ENCODE peak calls at places on chromosome 21, in nine cellular contexts. E is CD8-positive, alpha-beta T cell; Y is GM10248; D is A673; J is choroid plexus epithelial cell; Q is neural progenitor cell; R is foreskin fibroblast; H is ovary; F is mammary epithelial cell. K is an unnamed sample.

GRCh38 chr21:16554522-16554921 is 824.7 kb downstream of the USP25 start:
- DNase-seq in Y (no peak), F (no peak), J (no peak), Q (no peak), H (no peak), E (no peak), D (no peak), R (no peak), K (no peak)

GRCh38 chr21:26842976-26843911 is 2.0 kb downstream of the ADAMTS1 start:
- DNase-seq in E (no peak), Q (peak), H (peak), F (peak), J (peak), D (peak), Y (no peak), R (peak), K (peak)

GRCh38 chr21:16913010-16913409 is 599.8 kb upstream of the CXADR start:
- DNase-seq in D (no peak), J (no peak), E (no peak), R (no peak), Q (peak), Y (no peak), H (no peak), F (no peak), K (peak)

GRCh38 chr21:16086936-16087335 is 357.2 kb downstream of the USP25 start:
- DNase-seq in Q (no peak), Y (no peak), F (no peak), J (no peak), H (no peak), R (no peak), E (no peak), D (no peak), K (no peak)

GRCh38 chr21:18411565-18411964 is 8.0 kb upstream of the TMPRSS15 start:
- DNase-seq in J (no peak), Y (no peak), D (peak), R (no peak), H (no peak), Q (peak), F (no peak), E (no peak), K (no peak)

GRCh38 chr21:18951291-18952038 is 547.9 kb upstream of the TMPRSS15 start:
- DNase-seq in D (peak), Q (peak), Y (no peak), R (no peak), J (peak), F (no peak), E (no peak), H (no peak), K (peak)

GRCh38 chr21:38988211-38989096 is 182.7 kb downstream of the ETS2 start:
- DNase-seq in J (no peak), R (no peak), F (no peak), E (no peak), Y (no peak), H (no peak), Q (peak), D (no peak), K (no peak)

GRCh38 chr21:25551548-25551947 is 55.7 kb downstream of the MRPL39 start:
- DNase-seq in H (no peak), E (no peak), R (no peak), Y (no peak), Q (no peak), F (no peak), J (no peak), D (no peak), K (no peak)

GRCh38 chr21:31730687-31731111 is 1.2 kb downstream of the SCAF4 start:
- DNase-seq in Y (no peak), D (peak), F (peak), R (no peak), J (peak), H (no peak), E (no peak), Q (peak), K (no peak)

GRCh38 chr21:18840239-18840638 is 436.7 kb upstream of the TMPRSS15 start:
- DNase-seq in D (peak), H (no peak), E (no peak), F (no peak), R (no peak), Y (no peak), Q (peak), J (peak), K (no peak)

GRCh38 chr21:33976082-33976979 is 60.7 kb upstream of the ATP5PO start:
- DNase-seq in F (peak), J (peak), Y (peak), Q (no peak), H (no peak), R (peak), E (peak), D (peak), K (peak)

GRCh38 chr21:33031562-33031961 is 5.8 kb downstream of the OLIG2 start:
- DNase-seq in R (no peak), J (no peak), F (no peak), H (no peak), Y (no peak), D (no peak), E (no peak), Q (no peak), K (no peak)

GRCh38 chr21:32317726-32318125 is 19.1 kb downstream of the MRAP start:
- DNase-seq in H (no peak), J (no peak), Y (no peak), D (no peak), E (no peak), Q (no peak), R (no peak), F (no peak), K (no peak)

GRCh38 chr21:38314534-38314933 is 57.7 kb downstream of the KCNJ15 start:
- DNase-seq in Q (no peak), Y (no peak), D (no peak), E (no peak), J (no peak), H (no peak), R (no peak), F (no peak), K (no peak)

GRCh38 chr21:38796426-38796825 is 9.3 kb upstream of the ETS2 start:
- DNase-seq in E (no peak), D (no peak), H (no peak), Q (no peak), Y (no peak), R (no peak), F (no peak), J (peak), K (peak)

GRCh38 chr21:21624674-21625073 is 626.5 kb downstream of the NCAM2 start:
- DNase-seq in Y (no peak), E (no peak), F (no peak), R (peak), Q (no peak), H (no peak), J (peak), D (no peak), K (peak)

GRCh38 chr21:38945536-38946245 is 140.0 kb downstream of the ETS2 start:
- DNase-seq in F (no peak), D (no peak), R (no peak), H (no peak), E (no peak), J (peak), Q (peak), Y (no peak), K (no peak)

GRCh38 chr21:32468567-32469175 is 56.2 kb downstream of the EVA1C start:
- DNase-seq in Q (no peak), H (no peak), J (no peak), R (no peak), Y (no peak), F (no peak), E (no peak), D (peak), K (no peak)

GRCh38 chr21:25313891-25314646 is 293.2 kb downstream of the MRPL39 start:
- DNase-seq in Y (no peak), R (no peak), Q (no peak), D (peak), E (no peak), J (peak), F (no peak), H (no peak), K (peak)

GRCh38 chr21:45532826-45533730 is 9.2 kb downstream of the SLC19A1 start:
- DNase-seq in Y (no peak), R (no peak), Q (no peak), H (peak), D (no peak), F (no peak), E (no peak), J (no peak), K (no peak)

GRCh38 chr21:15706686-15707085 is 23.1 kb upstream of the USP25 start:
- DNase-seq in J (peak), Q (no peak), R (peak), H (no peak), E (no peak), Y (no peak), F (peak), D (no peak), K (peak)

GRCh38 chr21:23858878-23859277 is 1748.4 kb downstream of the MRPL39 start:
- DNase-seq in J (no peak), F (no peak), Q (no peak), Y (no peak), H (no peak), E (no peak), D (no peak), R (no peak), K (no peak)

GRCh38 chr21:34215911-34216310 is 142.5 kb downstream of the MRPS6 start:
- DNase-seq in Q (no peak), Y (no peak), F (no peak), J (no peak), R (peak), E (no peak), D (no peak), H (no peak), K (no peak)

GRCh38 chr21:31218830-31219608 is 125.0 kb downstream of the TIAM1 start:
- DNase-seq in J (peak), F (peak), E (no peak), Q (peak), D (peak), R (no peak), Y (no peak), H (peak), K (peak)

GRCh38 chr21:26686278-26686677 is 113.2 kb upstream of the CYYR1 start:
- DNase-seq in R (no peak), H (no peak), Q (no peak), F (peak), E (no peak), D (peak), J (peak), Y (no peak), K (peak)

DNA sequence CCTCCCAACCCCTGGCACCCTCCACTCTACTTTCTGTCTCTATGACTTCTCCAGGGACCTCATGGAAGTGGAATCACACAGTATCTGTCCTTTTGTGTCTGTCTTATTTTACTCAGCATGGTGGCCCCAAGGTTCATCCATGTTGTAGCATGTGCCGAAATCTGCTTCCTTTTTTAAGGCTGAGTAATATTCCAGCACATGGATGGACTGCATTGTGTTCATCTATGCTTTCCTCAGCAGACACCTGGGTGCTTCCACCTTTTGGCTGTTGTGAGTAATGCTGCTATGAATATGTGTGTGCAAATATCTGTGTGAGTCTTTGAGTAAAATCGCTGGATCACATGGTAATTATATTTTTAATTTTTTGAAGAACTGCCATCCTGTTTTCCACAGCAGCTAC is 1.6 kb upstream of the PFKL start:
- DNase-seq in J (peak), H (no peak), F (peak), E (no peak), D (no peak), Y (no peak), Q (no peak), R (no peak), K (no peak)
- TF ChIP-seq CTCF in J (peak), H (no peak), F (peak), E (no peak), D (no peak), Y (peak), Q (no peak), R (peak), K (peak)

GRCh38 chr21:37061926-37062591 is 10.8 kb downstream of the PIGP start:
- DNase-seq in D (no peak), H (no peak), Y (no peak), F (no peak), J (peak), Q (no peak), E (no peak), R (no peak), K (peak)

GRCh38 chr21:37062592-37062933 is 10.3 kb downstream of the PIGP start:
- DNase-seq in E (no peak), J (no peak), Q (no peak), R (no peak), H (no peak), Y (no peak), D (no peak), F (no peak), K (no peak)

GRCh38 chr21:37059181-37059580 is 13.7 kb downstream of the PIGP start:
- DNase-seq in D (no peak), Q (no peak), H (no peak), E (no peak), R (no peak), F (no peak), Y (no peak), J (no peak), K (no peak)

GRCh38 chr21:37057614-37058013 is 15.3 kb downstream of the PIGP start:
- DNase-seq in D (no peak), H (no peak), E (no peak), R (no peak), J (no peak), F (no peak), Q (peak), Y (no peak), K (no peak)

DNA sequence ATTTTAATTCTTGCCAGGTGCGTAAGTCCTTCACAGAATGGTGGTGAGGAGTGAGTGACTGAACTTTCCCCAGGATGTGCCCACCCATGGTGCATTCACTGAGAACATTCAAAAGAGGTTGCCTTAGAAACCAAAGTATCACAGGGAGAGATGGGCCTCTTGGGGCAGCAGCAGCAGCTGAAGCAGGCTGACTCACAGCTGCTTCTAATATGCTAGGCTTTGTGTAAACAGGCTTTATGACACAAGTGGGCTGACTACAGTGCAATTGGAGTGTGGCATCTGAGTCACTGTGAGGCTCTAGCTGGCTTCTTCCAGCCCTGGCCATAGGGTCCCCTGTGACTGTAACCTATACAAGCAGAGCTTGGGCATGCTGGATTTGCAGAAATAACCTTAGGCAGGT is 12.6 kb downstream of the PIGP start:
- DNase-seq in Y (no peak), Q (peak), F (peak), J (peak), R (peak), E (no peak), H (peak), D (peak), K (peak)
- TF ChIP-seq CTCF in Y (no peak), Q (no peak), F (peak), J (peak), R (peak), E (no peak), H (no peak), D (no peak), K (peak)

GRCh38 chr21:35324372-35325220 is 275.5 kb upstream of the RUNX1 start:
- DNase-seq in R (peak), H (peak), Y (no peak), Q (no peak), D (no peak), E (no peak), F (peak), J (peak), K (peak)
- TF ChIP-seq CTCF in R (no peak), H (no peak), Y (no peak), Q (no peak), D (no peak), E (no peak), F (no peak), J (peak), K (no peak)

DNA sequence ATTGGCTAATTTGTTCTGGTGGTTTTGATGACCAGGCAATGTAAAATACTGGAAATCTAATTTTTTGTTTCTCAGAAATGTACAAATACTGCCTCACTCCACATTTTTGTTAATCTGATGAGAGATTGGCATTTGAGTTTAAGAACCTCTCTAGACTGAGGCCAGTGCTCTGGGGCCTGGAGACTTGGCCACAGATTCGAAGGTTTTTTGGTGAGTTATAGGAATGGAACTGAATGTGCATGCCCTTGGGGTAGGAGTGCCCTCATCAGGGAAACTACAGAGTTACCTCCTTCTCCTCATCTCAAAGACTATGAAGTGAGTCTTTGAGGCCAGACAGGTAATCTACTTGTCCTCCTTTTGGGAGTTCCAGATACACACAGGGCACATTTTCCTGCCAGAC is 347.9 kb downstream of the LTN1 start:
- DNase-seq in R (no peak), Y (no peak), H (no peak), Q (no peak), E (no peak), D (no peak), J (no peak), F (peak), K (no peak)
- TF ChIP-seq CTCF in R (no peak), Y (no peak), H (no peak), Q (no peak), E (no peak), D (no peak), J (no peak), F (peak), K (no peak)

DNA sequence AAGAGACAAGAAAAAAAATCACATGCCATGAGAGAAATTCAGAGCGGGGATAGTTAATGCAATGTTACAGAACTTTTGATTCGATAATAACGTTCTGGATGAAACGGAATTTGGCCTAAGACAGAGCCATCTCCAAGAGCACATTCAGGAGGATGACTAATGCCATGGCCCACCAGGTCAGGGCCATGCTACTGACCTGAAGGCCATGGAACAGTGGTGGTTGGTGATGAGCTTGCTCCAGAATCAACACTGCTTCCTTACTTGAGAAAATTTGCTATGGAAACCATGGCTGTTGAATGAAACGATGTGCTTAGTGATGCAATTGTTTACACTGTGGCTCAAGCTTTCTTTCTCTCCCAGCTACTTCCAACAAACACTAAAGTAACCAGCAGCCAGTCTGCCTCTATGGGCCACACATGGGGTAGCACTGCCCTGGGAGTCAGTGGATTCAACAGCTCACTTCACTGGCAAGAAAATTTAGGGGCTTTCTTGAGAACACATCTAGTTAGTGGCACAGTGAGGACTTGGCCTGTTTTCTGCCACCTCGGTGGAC is 299.1 kb downstream of the PCP4 start:
- DNase-seq in Q (peak), E (no peak), H (no peak), R (no peak), Y (no peak), J (no peak), F (no peak), D (no peak), K (no peak)
- TF ChIP-seq CTCF in Q (peak), E (no peak), H (no peak), R (no peak), Y (no peak), J (no peak), F (no peak), D (no peak), K (no peak)

GRCh38 chr21:46635324-46636180 is at the start of gene PRMT2:
- DNase-seq in F (peak), Q (peak), Y (peak), D (peak), J (peak), R (peak), H (peak), E (peak), K (peak)

GRCh38 chr21:46634427-46634826 is 1.0 kb upstream of the PRMT2 start:
- DNase-seq in R (no peak), D (no peak), H (no peak), F (no peak), Y (no peak), J (no peak), Q (no peak), E (no peak), K (no peak)

GRCh38 chr21:46636181-46636512 is 673 bp downstream of the PRMT2 start:
- DNase-seq in Q (no peak), H (no peak), D (no peak), R (no peak), J (no peak), F (no peak), E (no peak), Y (no peak), K (no peak)

GRCh38 chr21:46633561-46633960 is 1.9 kb upstream of the PRMT2 start:
- DNase-seq in J (no peak), Q (no peak), Y (no peak), F (no peak), H (no peak), D (no peak), E (no peak), R (no peak), K (no peak)

DNA sequence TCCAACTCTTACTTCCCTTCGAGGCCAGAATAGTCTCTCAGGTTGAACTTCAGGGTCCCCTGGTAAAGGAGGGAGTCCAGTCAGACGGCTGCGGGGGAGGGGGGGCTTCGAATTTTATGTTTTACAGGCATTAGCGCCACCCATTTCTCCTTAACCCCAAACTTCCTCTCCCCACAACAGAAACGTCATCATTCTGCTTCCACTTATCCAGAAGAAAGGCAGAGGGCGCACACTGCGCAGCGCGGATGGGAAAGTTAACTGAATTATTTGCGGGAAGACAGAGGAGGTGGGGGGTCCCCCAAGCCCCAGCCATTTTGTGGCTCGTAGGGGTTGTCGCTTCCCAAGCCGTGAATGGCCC is 529 bp upstream of the PRMT2 start:
- DNase-seq in J (peak), E (peak), Q (peak), H (peak), F (peak), R (peak), Y (peak), D (peak), K (peak)
- TF ChIP-seq CTCF in J (peak), E (no peak), Q (peak), H (peak), F (no peak), R (peak), Y (no peak), D (peak), K (no peak)

GRCh38 chr21:29105218-29105617 is 25.2 kb upstream of the MAP3K7CL start:
- DNase-seq in Y (no peak), F (peak), R (peak), D (no peak), J (peak), E (no peak), H (no peak), Q (no peak), K (peak)

GRCh38 chr21:29102791-29103257 is 27.6 kb upstream of the MAP3K7CL start:
- DNase-seq in D (no peak), Y (no peak), Q (no peak), J (peak), R (no peak), H (no peak), E (no peak), F (no peak), K (no peak)

DNA sequence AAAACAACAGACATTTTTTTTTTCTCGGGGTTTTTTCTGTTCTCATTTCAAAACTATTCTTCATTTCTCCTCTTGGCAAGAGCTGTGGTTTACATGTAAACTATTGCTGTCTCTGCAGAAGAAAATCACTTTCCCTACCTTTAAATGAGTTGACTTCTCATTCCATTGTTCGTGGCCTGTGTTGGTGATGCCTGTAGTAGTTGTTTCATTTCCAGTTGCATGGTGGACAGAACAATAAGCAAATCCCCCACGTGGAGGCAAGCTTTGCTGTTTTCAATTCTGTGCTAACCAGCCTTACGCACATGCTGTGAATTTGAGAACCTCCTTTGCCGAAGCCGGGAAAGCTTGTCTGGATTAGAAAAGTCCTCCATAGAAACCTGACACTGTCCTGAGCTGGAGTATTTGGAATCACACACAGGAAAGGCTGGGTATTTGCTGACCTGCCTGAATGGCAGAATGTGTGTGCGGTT is 26.2 kb upstream of the MAP3K7CL start:
- DNase-seq in D (no peak), E (no peak), Q (peak), H (no peak), Y (peak), J (peak), F (no peak), R (no peak), K (no peak)
- TF ChIP-seq CTCF in D (no peak), E (no peak), Q (no peak), H (no peak), Y (no peak), J (peak), F (no peak), R (no peak), K (no peak)

GRCh38 chr21:40990366-40990765 is 143.4 kb upstream of the DSCAM start:
- DNase-seq in Q (no peak), J (no peak), Y (no peak), F (no peak), D (no peak), E (no peak), R (no peak), H (no peak), K (no peak)
- TF ChIP-seq CTCF in Q (no peak), J (no peak), Y (no peak), F (no peak), D (no peak), E (no peak), R (no peak), H (no peak), K (no peak)